ENCODE peak calls at places on chromosomes 12 and 14, in eight cellular contexts. D, T, V, L, S, Y, N and X are unnamed samples.

GRCh38 chr14:89096946-89097345 is 272.5 kb downstream of the TTC8 start:
- DNase-seq in T (no peak), D (no peak), L (no peak), V (no peak), S (no peak), Y (no peak), N (no peak), X (no peak)

GRCh38 chr12:12722351-12723146 is 5.4 kb downstream of the CDKN1B start:
- DNase-seq in D (peak; percentile 16), L (no peak), T (no peak), Y (no peak), S (no peak), V (no peak), N (no peak), X (no peak)

GRCh38 chr12:101925352-101925751 is 48.0 kb downstream of the DRAM1 start:
- DNase-seq in Y (peak; percentile 69), N (no peak), L (no peak), S (no peak), V (peak; percentile 86), T (no peak), D (no peak), X (peak; percentile 86)

GRCh38 chr12:52615208-52615868 is 3.0 kb downstream of the KRT73 start:
- DNase-seq in N (peak; percentile 83), D (no peak), V (no peak), Y (no peak), L (no peak), T (no peak), S (peak; percentile 14), X (no peak)

GRCh38 chr14:73743431-73743931 is 29.3 kb upstream of the PNMA1 start:
- DNase-seq in V (no peak), D (no peak), S (peak; percentile 18), Y (peak; percentile 81), L (no peak), T (no peak), N (no peak), X (no peak)

GRCh38 chr12:123142518-123142840 is 8.4 kb downstream of the PITPNM2 start:
- DNase-seq in D (no peak), S (no peak), Y (no peak), N (no peak), T (no peak), L (no peak), V (no peak), X (peak; percentile 56)

GRCh38 chr14:105212541-105213305 is 31.6 kb upstream of the NUDT14 start:
- DNase-seq in D (peak; percentile 57), Y (peak; percentile 36), T (no peak), L (no peak), N (no peak), S (no peak), V (no peak), X (no peak)

GRCh38 chr12:62764251-62764650 is 170.7 kb downstream of the PPM1H start:
- DNase-seq in V (no peak), Y (no peak), L (no peak), T (no peak), S (no peak), N (no peak), D (no peak), X (no peak)

GRCh38 chr14:91225025-91225424 is 19.5 kb downstream of the GPR68 start:
- DNase-seq in D (peak; percentile 99), Y (no peak), L (no peak), S (no peak), N (no peak), V (no peak), T (no peak), X (no peak)

GRCh38 chr12:69068431-69068830 is 135.5 kb upstream of the CPM start:
- DNase-seq in Y (no peak), L (no peak), T (no peak), V (no peak), D (no peak), N (no peak), S (no peak), X (no peak)

GRCh38 chr14:57526942-57527341 is 33.3 kb upstream of the CCDC198 start:
- DNase-seq in T (no peak), Y (no peak), D (no peak), V (no peak), S (peak; percentile 67), N (no peak), L (no peak), X (no peak)

GRCh38 chr12:131088701-131089525 is 135.2 kb downstream of the ADGRD1 start:
- DNase-seq in T (no peak), Y (no peak), S (peak; percentile 25), L (no peak), N (no peak), D (no peak), V (peak; percentile 53), X (no peak)

GRCh38 chr12:107759410-107759809 is 1.5 kb downstream of the PRDM4 start:
- DNase-seq in D (peak; percentile 15), L (no peak), Y (no peak), S (no peak), N (no peak), V (no peak), T (no peak), X (no peak)

GRCh38 chr12:47939009-47939601 is 24.3 kb upstream of the TMEM106C start:
- DNase-seq in Y (peak; percentile 75), L (no peak), N (no peak), V (no peak), S (peak; percentile 17), D (no peak), T (no peak), X (no peak)

GRCh38 chr12:106586535-106586802 is 3.7 kb downstream of the RFX4 start:
- DNase-seq in S (peak; percentile 50), L (no peak), N (peak; percentile 37), V (no peak), D (no peak), Y (no peak), T (no peak), X (no peak)

GRCh38 chr12:104485651-104486341 is 29.0 kb downstream of the CHST11 start:
- DNase-seq in T (no peak), N (no peak), D (no peak), L (no peak), V (no peak), Y (no peak), S (no peak), X (no peak)

GRCh38 chr12:98644433-98644711 is 216 bp downstream of the IKBIP start:
- DNase-seq in T (no peak), V (no peak), L (no peak), Y (peak; percentile 78), N (no peak), D (peak; percentile 40), S (peak; percentile 79), X (no peak)

GRCh38 chr12:98856897-98857540 is 211.9 kb downstream of the APAF1 start:
- DNase-seq in N (no peak), Y (no peak), T (no peak), V (no peak), D (no peak), S (peak; percentile 91), L (no peak), X (no peak)

GRCh38 chr12:356276-356988 is 32.7 kb downstream of the KDM5A start:
- DNase-seq in T (no peak), D (no peak), L (no peak), S (no peak), V (no peak), N (no peak), Y (no peak), X (no peak)

GRCh38 chr12:87280356-87280755 is 748.8 kb downstream of the C12orf50 start:
- DNase-seq in T (no peak), Y (no peak), L (no peak), D (no peak), V (no peak), S (no peak), N (no peak), X (no peak)

GRCh38 chr12:23666866-23667265 is 282.6 kb downstream of the SOX5 start:
- DNase-seq in V (no peak), T (no peak), N (no peak), D (no peak), Y (no peak), L (no peak), S (no peak), X (no peak)

GRCh38 chr12:91493308-91493707 is 310.7 kb upstream of the DCN start:
- DNase-seq in V (no peak), L (no peak), T (no peak), N (no peak), D (no peak), S (no peak), Y (no peak), X (no peak)

GRCh38 chr14:57692671-57693070 is 173.2 kb downstream of the SLC35F4 start:
- DNase-seq in N (no peak), T (no peak), D (no peak), Y (no peak), V (no peak), S (no peak), L (no peak), X (no peak)